ENCODE peak calls at places on chromosomes 4 and X, in six cellular contexts. One of them, this sample, is unnamed.

GRCh38 chr4:165787516-165788274 is 85.3 kb upstream of the TLL1 start:
- DNase-seq in astrocyte: no peak
- DNase-seq in psoas muscle: no peak
- DNase-seq in activated T-cell treated with anti-CD3 and anti-CD28 coated beads for 24 hours: no peak
- DNase-seq in stimulated activated CD4-positive, alpha-beta T cell treated with anti-CD3 and anti-CD28 coated beads, Interleukin-1b, Interleukin-23, amount 100 ng/mL, for 24 hours: no peak
- DNase-seq in naive thymus-derived CD4-positive, alpha-beta T cell: no peak
- DNase-seq in this sample: no peak

GRCh38 chr4:7816771-7817170 is 122.9 kb downstream of the AFAP1 start:
- DNase-seq in activated T-cell treated with anti-CD3 and anti-CD28 coated beads for 24 hours: no peak
- DNase-seq in stimulated activated CD4-positive, alpha-beta T cell treated with anti-CD3 and anti-CD28 coated beads, Interleukin-1b, Interleukin-23, amount 100 ng/mL, for 24 hours: no peak
- DNase-seq in astrocyte: no peak
- DNase-seq in naive thymus-derived CD4-positive, alpha-beta T cell: no peak
- DNase-seq in psoas muscle: no peak
- DNase-seq in this sample: no peak

GRCh38 chrX:2640436-2641150 is 50.5 kb upstream of the CD99 start:
- DNase-seq in activated T-cell treated with anti-CD3 and anti-CD28 coated beads for 24 hours: no peak
- DNase-seq in stimulated activated CD4-positive, alpha-beta T cell treated with anti-CD3 and anti-CD28 coated beads, Interleukin-1b, Interleukin-23, amount 100 ng/mL, for 24 hours: no peak
- DNase-seq in naive thymus-derived CD4-positive, alpha-beta T cell: no peak
- DNase-seq in astrocyte: peak
- DNase-seq in psoas muscle: no peak
- DNase-seq in this sample: no peak

GRCh38 chrX:9378980-9379696 is 85.7 kb upstream of the TBL1X start:
- DNase-seq in psoas muscle: no peak
- DNase-seq in naive thymus-derived CD4-positive, alpha-beta T cell: no peak
- DNase-seq in stimulated activated CD4-positive, alpha-beta T cell treated with anti-CD3 and anti-CD28 coated beads, Interleukin-1b, Interleukin-23, amount 100 ng/mL, for 24 hours: no peak
- DNase-seq in activated T-cell treated with anti-CD3 and anti-CD28 coated beads for 24 hours: no peak
- DNase-seq in astrocyte: peak
- DNase-seq in this sample: no peak

GRCh38 chr4:41991916-41992767 is 1.8 kb downstream of the SLC30A9 start:
- DNase-seq in astrocyte: peak
- DNase-seq in naive thymus-derived CD4-positive, alpha-beta T cell: no peak
- DNase-seq in psoas muscle: no peak
- DNase-seq in stimulated activated CD4-positive, alpha-beta T cell treated with anti-CD3 and anti-CD28 coated beads, Interleukin-1b, Interleukin-23, amount 100 ng/mL, for 24 hours: no peak
- DNase-seq in activated T-cell treated with anti-CD3 and anti-CD28 coated beads for 24 hours: no peak
- DNase-seq in this sample: no peak

GRCh38 chr4:7769936-7770674 is 169.6 kb downstream of the AFAP1 start:
- DNase-seq in activated T-cell treated with anti-CD3 and anti-CD28 coated beads for 24 hours: no peak
- DNase-seq in naive thymus-derived CD4-positive, alpha-beta T cell: no peak
- DNase-seq in astrocyte: no peak
- DNase-seq in psoas muscle: no peak
- DNase-seq in stimulated activated CD4-positive, alpha-beta T cell treated with anti-CD3 and anti-CD28 coated beads, Interleukin-1b, Interleukin-23, amount 100 ng/mL, for 24 hours: no peak
- DNase-seq in this sample: no peak

GRCh38 chrX:431032-431431 is 44.3 kb upstream of the PPP2R3B start:
- DNase-seq in psoas muscle: no peak
- DNase-seq in astrocyte: no peak
- DNase-seq in stimulated activated CD4-positive, alpha-beta T cell treated with anti-CD3 and anti-CD28 coated beads, Interleukin-1b, Interleukin-23, amount 100 ng/mL, for 24 hours: no peak
- DNase-seq in activated T-cell treated with anti-CD3 and anti-CD28 coated beads for 24 hours: no peak
- DNase-seq in naive thymus-derived CD4-positive, alpha-beta T cell: no peak
- DNase-seq in this sample: no peak

GRCh38 chr4:176920694-176921093 is 128.0 kb upstream of the VEGFC start:
- DNase-seq in activated T-cell treated with anti-CD3 and anti-CD28 coated beads for 24 hours: no peak
- DNase-seq in naive thymus-derived CD4-positive, alpha-beta T cell: no peak
- DNase-seq in astrocyte: peak
- DNase-seq in psoas muscle: no peak
- DNase-seq in stimulated activated CD4-positive, alpha-beta T cell treated with anti-CD3 and anti-CD28 coated beads, Interleukin-1b, Interleukin-23, amount 100 ng/mL, for 24 hours: no peak
- DNase-seq in this sample: no peak

GRCh38 chr4:185508162-185508561 is 27.1 kb downstream of the PDLIM3 start:
- DNase-seq in psoas muscle: no peak
- DNase-seq in astrocyte: no peak
- DNase-seq in stimulated activated CD4-positive, alpha-beta T cell treated with anti-CD3 and anti-CD28 coated beads, Interleukin-1b, Interleukin-23, amount 100 ng/mL, for 24 hours: no peak
- DNase-seq in naive thymus-derived CD4-positive, alpha-beta T cell: no peak
- DNase-seq in activated T-cell treated with anti-CD3 and anti-CD28 coated beads for 24 hours: no peak
- DNase-seq in this sample: no peak

GRCh38 chr4:143405197-143405730 is 68.6 kb downstream of the GAB1 start:
- DNase-seq in activated T-cell treated with anti-CD3 and anti-CD28 coated beads for 24 hours: no peak
- DNase-seq in astrocyte: no peak
- DNase-seq in psoas muscle: no peak
- DNase-seq in naive thymus-derived CD4-positive, alpha-beta T cell: no peak
- DNase-seq in stimulated activated CD4-positive, alpha-beta T cell treated with anti-CD3 and anti-CD28 coated beads, Interleukin-1b, Interleukin-23, amount 100 ng/mL, for 24 hours: no peak
- DNase-seq in this sample: no peak

GRCh38 chr4:53553486-53554210 is 37.6 kb downstream of the LNX1 start:
- DNase-seq in activated T-cell treated with anti-CD3 and anti-CD28 coated beads for 24 hours: no peak
- DNase-seq in stimulated activated CD4-positive, alpha-beta T cell treated with anti-CD3 and anti-CD28 coated beads, Interleukin-1b, Interleukin-23, amount 100 ng/mL, for 24 hours: no peak
- DNase-seq in astrocyte: no peak
- DNase-seq in psoas muscle: no peak
- DNase-seq in naive thymus-derived CD4-positive, alpha-beta T cell: no peak
- DNase-seq in this sample: no peak

GRCh38 chrX:130330706-130331105 is 9.0 kb upstream of the SLC25A14 start:
- DNase-seq in naive thymus-derived CD4-positive, alpha-beta T cell: peak
- DNase-seq in astrocyte: peak
- DNase-seq in activated T-cell treated with anti-CD3 and anti-CD28 coated beads for 24 hours: no peak
- DNase-seq in psoas muscle: peak
- DNase-seq in stimulated activated CD4-positive, alpha-beta T cell treated with anti-CD3 and anti-CD28 coated beads, Interleukin-1b, Interleukin-23, amount 100 ng/mL, for 24 hours: no peak
- DNase-seq in this sample: peak

GRCh38 chr4:182449186-182449880 is 206.1 kb downstream of the TENM3 start:
- DNase-seq in astrocyte: peak
- DNase-seq in activated T-cell treated with anti-CD3 and anti-CD28 coated beads for 24 hours: no peak
- DNase-seq in naive thymus-derived CD4-positive, alpha-beta T cell: no peak
- DNase-seq in stimulated activated CD4-positive, alpha-beta T cell treated with anti-CD3 and anti-CD28 coated beads, Interleukin-1b, Interleukin-23, amount 100 ng/mL, for 24 hours: no peak
- DNase-seq in psoas muscle: no peak
- DNase-seq in this sample: peak

GRCh38 chr4:135354876-135355275 is 1153.3 kb upstream of the PABPC4L start:
- DNase-seq in astrocyte: peak
- DNase-seq in activated T-cell treated with anti-CD3 and anti-CD28 coated beads for 24 hours: no peak
- DNase-seq in stimulated activated CD4-positive, alpha-beta T cell treated with anti-CD3 and anti-CD28 coated beads, Interleukin-1b, Interleukin-23, amount 100 ng/mL, for 24 hours: no peak
- DNase-seq in psoas muscle: no peak
- DNase-seq in naive thymus-derived CD4-positive, alpha-beta T cell: no peak
- DNase-seq in this sample: no peak

GRCh38 chr4:66574145-66574978 is 904.1 kb upstream of the EPHA5 start:
- DNase-seq in astrocyte: peak
- DNase-seq in stimulated activated CD4-positive, alpha-beta T cell treated with anti-CD3 and anti-CD28 coated beads, Interleukin-1b, Interleukin-23, amount 100 ng/mL, for 24 hours: no peak
- DNase-seq in psoas muscle: no peak
- DNase-seq in activated T-cell treated with anti-CD3 and anti-CD28 coated beads for 24 hours: no peak
- DNase-seq in naive thymus-derived CD4-positive, alpha-beta T cell: no peak
- DNase-seq in this sample: no peak

GRCh38 chr4:53688186-53688790 is 97.0 kb upstream of the LNX1 start:
- DNase-seq in activated T-cell treated with anti-CD3 and anti-CD28 coated beads for 24 hours: peak
- DNase-seq in stimulated activated CD4-positive, alpha-beta T cell treated with anti-CD3 and anti-CD28 coated beads, Interleukin-1b, Interleukin-23, amount 100 ng/mL, for 24 hours: no peak
- DNase-seq in naive thymus-derived CD4-positive, alpha-beta T cell: no peak
- DNase-seq in astrocyte: peak
- DNase-seq in psoas muscle: no peak
- DNase-seq in this sample: no peak

GRCh38 chrX:140090800-140091275 is 125.5 kb upstream of the CXorf66 start:
- DNase-seq in stimulated activated CD4-positive, alpha-beta T cell treated with anti-CD3 and anti-CD28 coated beads, Interleukin-1b, Interleukin-23, amount 100 ng/mL, for 24 hours: no peak
- DNase-seq in psoas muscle: no peak
- DNase-seq in activated T-cell treated with anti-CD3 and anti-CD28 coated beads for 24 hours: no peak
- DNase-seq in naive thymus-derived CD4-positive, alpha-beta T cell: no peak
- DNase-seq in astrocyte: no peak
- DNase-seq in this sample: no peak

GRCh38 chr4:158094413-158095110 is 78.3 kb downstream of the GASK1B start:
- DNase-seq in astrocyte: peak
- DNase-seq in activated T-cell treated with anti-CD3 and anti-CD28 coated beads for 24 hours: no peak
- DNase-seq in naive thymus-derived CD4-positive, alpha-beta T cell: no peak
- DNase-seq in psoas muscle: peak
- DNase-seq in stimulated activated CD4-positive, alpha-beta T cell treated with anti-CD3 and anti-CD28 coated beads, Interleukin-1b, Interleukin-23, amount 100 ng/mL, for 24 hours: no peak
- DNase-seq in this sample: no peak

GRCh38 chr4:38489924-38490639 is 173.9 kb upstream of the KLF3 start:
- DNase-seq in naive thymus-derived CD4-positive, alpha-beta T cell: peak
- DNase-seq in psoas muscle: no peak
- DNase-seq in activated T-cell treated with anti-CD3 and anti-CD28 coated beads for 24 hours: no peak
- DNase-seq in stimulated activated CD4-positive, alpha-beta T cell treated with anti-CD3 and anti-CD28 coated beads, Interleukin-1b, Interleukin-23, amount 100 ng/mL, for 24 hours: no peak
- DNase-seq in astrocyte: peak
- DNase-seq in this sample: no peak

GRCh38 chrX:3204606-3205005 is 141.8 kb downstream of the MXRA5 start:
- DNase-seq in psoas muscle: no peak
- DNase-seq in activated T-cell treated with anti-CD3 and anti-CD28 coated beads for 24 hours: no peak
- DNase-seq in stimulated activated CD4-positive, alpha-beta T cell treated with anti-CD3 and anti-CD28 coated beads, Interleukin-1b, Interleukin-23, amount 100 ng/mL, for 24 hours: no peak
- DNase-seq in astrocyte: no peak
- DNase-seq in naive thymus-derived CD4-positive, alpha-beta T cell: no peak
- DNase-seq in this sample: no peak

GRCh38 chr4:34108456-34108855 is 2135.9 kb downstream of the ARAP2 start:
- DNase-seq in astrocyte: peak
- DNase-seq in psoas muscle: no peak
- DNase-seq in naive thymus-derived CD4-positive, alpha-beta T cell: no peak
- DNase-seq in stimulated activated CD4-positive, alpha-beta T cell treated with anti-CD3 and anti-CD28 coated beads, Interleukin-1b, Interleukin-23, amount 100 ng/mL, for 24 hours: no peak
- DNase-seq in activated T-cell treated with anti-CD3 and anti-CD28 coated beads for 24 hours: no peak
- DNase-seq in this sample: no peak

GRCh38 chr4:155405059-155405458 is 28.3 kb upstream of the MAP9 start:
- DNase-seq in psoas muscle: no peak
- DNase-seq in astrocyte: no peak
- DNase-seq in naive thymus-derived CD4-positive, alpha-beta T cell: no peak
- DNase-seq in activated T-cell treated with anti-CD3 and anti-CD28 coated beads for 24 hours: no peak
- DNase-seq in stimulated activated CD4-positive, alpha-beta T cell treated with anti-CD3 and anti-CD28 coated beads, Interleukin-1b, Interleukin-23, amount 100 ng/mL, for 24 hours: no peak
- DNase-seq in this sample: no peak

GRCh38 chr4:28009541-28009940 is 1148.9 kb downstream of the STIM2 start:
- DNase-seq in astrocyte: no peak
- DNase-seq in activated T-cell treated with anti-CD3 and anti-CD28 coated beads for 24 hours: no peak
- DNase-seq in naive thymus-derived CD4-positive, alpha-beta T cell: no peak
- DNase-seq in stimulated activated CD4-positive, alpha-beta T cell treated with anti-CD3 and anti-CD28 coated beads, Interleukin-1b, Interleukin-23, amount 100 ng/mL, for 24 hours: no peak
- DNase-seq in psoas muscle: no peak
- DNase-seq in this sample: no peak

GRCh38 chr4:185542626-185543336 is 7.5 kb upstream of the PDLIM3 start:
- DNase-seq in psoas muscle: peak
- DNase-seq in activated T-cell treated with anti-CD3 and anti-CD28 coated beads for 24 hours: no peak
- DNase-seq in stimulated activated CD4-positive, alpha-beta T cell treated with anti-CD3 and anti-CD28 coated beads, Interleukin-1b, Interleukin-23, amount 100 ng/mL, for 24 hours: no peak
- DNase-seq in astrocyte: peak
- DNase-seq in naive thymus-derived CD4-positive, alpha-beta T cell: no peak
- DNase-seq in this sample: peak

GRCh38 chr4:20687894-20688293 is 12.4 kb upstream of the PACRGL start:
- DNase-seq in stimulated activated CD4-positive, alpha-beta T cell treated with anti-CD3 and anti-CD28 coated beads, Interleukin-1b, Interleukin-23, amount 100 ng/mL, for 24 hours: no peak
- DNase-seq in naive thymus-derived CD4-positive, alpha-beta T cell: no peak
- DNase-seq in activated T-cell treated with anti-CD3 and anti-CD28 coated beads for 24 hours: no peak
- DNase-seq in psoas muscle: no peak
- DNase-seq in astrocyte: peak
- DNase-seq in this sample: no peak

GRCh38 chrX:69988955-69989394 is 60.8 kb downstream of the AWAT2 start:
- DNase-seq in stimulated activated CD4-positive, alpha-beta T cell treated with anti-CD3 and anti-CD28 coated beads, Interleukin-1b, Interleukin-23, amount 100 ng/mL, for 24 hours: no peak
- DNase-seq in naive thymus-derived CD4-positive, alpha-beta T cell: no peak
- DNase-seq in astrocyte: no peak
- DNase-seq in psoas muscle: no peak
- DNase-seq in activated T-cell treated with anti-CD3 and anti-CD28 coated beads for 24 hours: no peak
- DNase-seq in this sample: peak